ENCODE peak calls at places on chromosomes 2 and 18, in seven cellular contexts. One of them, this sample, is unnamed.

GRCh38 chr2:202491514-202491913 is 115.4 kb downstream of the BMPR2 start:
- DNase-seq in mammary epithelial cell: peak
- DNase-seq in astrocyte: no peak
- DNase-seq in transverse colon: no peak
- DNase-seq in endothelial cell of umbilical vein: no peak
- DNase-seq in tibial artery: no peak
- DNase-seq in heart left ventricle: no peak
- DNase-seq in this sample: no peak

GRCh38 chr2:17736989-17737388 is 16.6 kb downstream of the SMC6 start:
- DNase-seq in endothelial cell of umbilical vein: peak
- DNase-seq in mammary epithelial cell: no peak
- DNase-seq in heart left ventricle: no peak
- DNase-seq in transverse colon: no peak
- DNase-seq in tibial artery: no peak
- DNase-seq in astrocyte: peak
- DNase-seq in this sample: no peak

GRCh38 chr2:138814123-138814883 is 34.1 kb upstream of the NXPH2 start:
- DNase-seq in endothelial cell of umbilical vein: no peak
- DNase-seq in mammary epithelial cell: no peak
- DNase-seq in transverse colon: no peak
- DNase-seq in astrocyte: no peak
- DNase-seq in heart left ventricle: no peak
- DNase-seq in tibial artery: no peak
- DNase-seq in this sample: no peak

GRCh38 chr2:17538844-17539554 is 1.5 kb upstream of the VSNL1 start:
- DNase-seq in astrocyte: peak
- DNase-seq in tibial artery: peak
- DNase-seq in mammary epithelial cell: peak
- DNase-seq in heart left ventricle: peak
- DNase-seq in endothelial cell of umbilical vein: peak
- DNase-seq in transverse colon: peak
- DNase-seq in this sample: peak

GRCh38 chr2:231069379-231070054 is 12.8 kb downstream of the PSMD1 start:
- DNase-seq in transverse colon: no peak
- DNase-seq in mammary epithelial cell: no peak
- DNase-seq in astrocyte: peak
- DNase-seq in heart left ventricle: no peak
- DNase-seq in tibial artery: no peak
- DNase-seq in endothelial cell of umbilical vein: peak
- DNase-seq in this sample: no peak

GRCh38 chr2:162403884-162404283 is 60.0 kb downstream of the GCA start:
- DNase-seq in endothelial cell of umbilical vein: peak
- DNase-seq in astrocyte: peak
- DNase-seq in heart left ventricle: no peak
- DNase-seq in tibial artery: no peak
- DNase-seq in transverse colon: no peak
- DNase-seq in mammary epithelial cell: peak
- DNase-seq in this sample: no peak

GRCh38 chr2:143246246-143246645 is 117.0 kb downstream of the ARHGAP15 start:
- DNase-seq in tibial artery: no peak
- DNase-seq in heart left ventricle: no peak
- DNase-seq in astrocyte: no peak
- DNase-seq in transverse colon: no peak
- DNase-seq in mammary epithelial cell: no peak
- DNase-seq in endothelial cell of umbilical vein: no peak
- DNase-seq in this sample: no peak

GRCh38 chr18:54960197-54960596 is 936 bp upstream of the CCDC68 start:
- DNase-seq in astrocyte: no peak
- DNase-seq in heart left ventricle: no peak
- DNase-seq in mammary epithelial cell: no peak
- DNase-seq in tibial artery: no peak
- DNase-seq in endothelial cell of umbilical vein: no peak
- DNase-seq in transverse colon: no peak
- DNase-seq in this sample: no peak

GRCh38 chr2:229129738-229130371 is 141.2 kb downstream of the PID1 start:
- DNase-seq in endothelial cell of umbilical vein: no peak
- DNase-seq in transverse colon: peak
- DNase-seq in tibial artery: no peak
- DNase-seq in mammary epithelial cell: peak
- DNase-seq in astrocyte: peak
- DNase-seq in heart left ventricle: no peak
- DNase-seq in this sample: no peak

DNA sequence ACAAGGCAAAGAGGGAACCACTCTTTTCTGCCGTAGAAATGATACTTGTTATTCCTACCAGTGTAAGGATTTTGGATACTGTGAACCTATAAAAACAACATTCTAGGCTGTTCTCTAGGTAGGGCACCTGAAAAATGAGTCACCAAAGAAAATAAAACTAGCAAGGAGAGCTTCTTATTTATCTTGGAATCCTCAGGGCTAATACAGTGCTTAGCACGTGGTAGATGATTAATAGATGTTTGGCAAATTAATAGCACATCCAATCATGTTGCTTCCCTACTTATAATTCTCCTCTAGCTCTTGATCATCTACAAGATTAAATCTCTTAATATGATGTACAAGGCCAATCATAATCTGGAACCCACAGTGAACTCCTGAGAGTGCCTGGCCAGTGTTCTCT is 73.1 kb downstream of the AAK1 start:
- DNase-seq in transverse colon: no peak
- DNase-seq in tibial artery: no peak
- DNase-seq in endothelial cell of umbilical vein: peak
- DNase-seq in astrocyte: no peak
- DNase-seq in heart left ventricle: no peak
- DNase-seq in mammary epithelial cell: peak
- DNase-seq in this sample: no peak
- H3K27ac ChIP-seq in transverse colon: no peak
- H3K27ac ChIP-seq in tibial artery: no peak
- H3K27ac ChIP-seq in endothelial cell of umbilical vein: no peak
- H3K27ac ChIP-seq in astrocyte: no peak
- H3K27ac ChIP-seq in heart left ventricle: no peak
- H3K27ac ChIP-seq in mammary epithelial cell: no peak
- H3K27ac ChIP-seq in this sample: no peak

GRCh38 chr18:57051586-57052044 is 95.3 kb upstream of the BOD1L2 start:
- DNase-seq in astrocyte: no peak
- DNase-seq in tibial artery: no peak
- DNase-seq in endothelial cell of umbilical vein: no peak
- DNase-seq in heart left ventricle: no peak
- DNase-seq in transverse colon: peak
- DNase-seq in mammary epithelial cell: no peak
- DNase-seq in this sample: no peak

GRCh38 chr18:57052173-57052572 is 94.7 kb upstream of the BOD1L2 start:
- DNase-seq in mammary epithelial cell: no peak
- DNase-seq in transverse colon: no peak
- DNase-seq in heart left ventricle: no peak
- DNase-seq in tibial artery: no peak
- DNase-seq in endothelial cell of umbilical vein: no peak
- DNase-seq in astrocyte: no peak
- DNase-seq in this sample: no peak

GRCh38 chr18:57050314-57050949 is 96.5 kb upstream of the BOD1L2 start:
- DNase-seq in astrocyte: no peak
- DNase-seq in mammary epithelial cell: no peak
- DNase-seq in heart left ventricle: no peak
- DNase-seq in endothelial cell of umbilical vein: no peak
- DNase-seq in transverse colon: peak
- DNase-seq in tibial artery: no peak
- DNase-seq in this sample: no peak

GRCh38 chr18:57052759-57053158 is 94.1 kb upstream of the BOD1L2 start:
- DNase-seq in heart left ventricle: no peak
- DNase-seq in endothelial cell of umbilical vein: no peak
- DNase-seq in transverse colon: peak
- DNase-seq in tibial artery: no peak
- DNase-seq in mammary epithelial cell: no peak
- DNase-seq in astrocyte: no peak
- DNase-seq in this sample: no peak

DNA sequence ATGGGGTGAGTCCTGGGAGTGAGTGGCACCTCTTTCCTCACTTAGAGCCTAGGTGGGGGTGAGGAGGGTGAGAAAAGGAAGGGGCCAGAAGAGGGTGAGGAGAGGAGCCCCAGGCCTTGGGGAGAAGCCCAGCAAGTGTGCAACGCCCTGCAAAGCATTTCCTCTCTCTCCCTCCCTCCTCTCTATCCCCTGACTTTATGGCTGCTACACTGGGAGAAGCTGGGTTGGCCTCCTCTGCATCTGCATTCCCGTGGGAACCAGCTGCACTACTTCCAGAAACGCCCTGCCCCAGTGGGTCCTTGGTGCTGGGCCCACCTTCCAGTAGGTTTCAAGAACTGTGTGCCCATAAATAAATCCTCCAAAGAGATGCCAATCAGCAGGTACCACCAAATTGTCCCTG is 95.9 kb upstream of the BOD1L2 start:
- DNase-seq in mammary epithelial cell: no peak
- DNase-seq in transverse colon: peak
- DNase-seq in heart left ventricle: no peak
- DNase-seq in endothelial cell of umbilical vein: no peak
- DNase-seq in tibial artery: no peak
- DNase-seq in astrocyte: no peak
- DNase-seq in this sample: no peak
- H3K4me3 ChIP-seq in mammary epithelial cell: no peak
- H3K4me3 ChIP-seq in transverse colon: no peak
- H3K4me3 ChIP-seq in heart left ventricle: no peak
- H3K4me3 ChIP-seq in endothelial cell of umbilical vein: no peak
- H3K4me3 ChIP-seq in tibial artery: no peak
- H3K4me3 ChIP-seq in astrocyte: no peak
- H3K4me3 ChIP-seq in this sample: no peak

GRCh38 chr18:13982136-13982535 is 66.8 kb upstream of the MC2R start:
- DNase-seq in mammary epithelial cell: no peak
- DNase-seq in tibial artery: no peak
- DNase-seq in transverse colon: no peak
- DNase-seq in endothelial cell of umbilical vein: no peak
- DNase-seq in astrocyte: no peak
- DNase-seq in heart left ventricle: no peak
- DNase-seq in this sample: no peak
- TF ChIP-seq CTCF in mammary epithelial cell: no peak
- TF ChIP-seq CTCF in tibial artery: no peak
- TF ChIP-seq CTCF in transverse colon: no peak
- TF ChIP-seq CTCF in endothelial cell of umbilical vein: no peak
- TF ChIP-seq CTCF in astrocyte: no peak
- TF ChIP-seq CTCF in heart left ventricle: no peak
- TF ChIP-seq CTCF in this sample: no peak

GRCh38 chr2:71385008-71385407 is 53.4 kb downstream of the ZNF638 start:
- DNase-seq in endothelial cell of umbilical vein: peak
- DNase-seq in astrocyte: peak
- DNase-seq in mammary epithelial cell: peak
- DNase-seq in heart left ventricle: no peak
- DNase-seq in tibial artery: no peak
- DNase-seq in transverse colon: no peak
- DNase-seq in this sample: no peak
- H3K27ac ChIP-seq in endothelial cell of umbilical vein: no peak
- H3K27ac ChIP-seq in astrocyte: no peak
- H3K27ac ChIP-seq in mammary epithelial cell: no peak
- H3K27ac ChIP-seq in heart left ventricle: no peak
- H3K27ac ChIP-seq in tibial artery: no peak
- H3K27ac ChIP-seq in transverse colon: no peak
- H3K27ac ChIP-seq in this sample: no peak

GRCh38 chr18:48720655-48721025 is 181.8 kb downstream of the CTIF start:
- DNase-seq in mammary epithelial cell: no peak
- DNase-seq in endothelial cell of umbilical vein: no peak
- DNase-seq in heart left ventricle: no peak
- DNase-seq in astrocyte: no peak
- DNase-seq in tibial artery: no peak
- DNase-seq in transverse colon: no peak
- DNase-seq in this sample: no peak

GRCh38 chr18:48718251-48718959 is 179.6 kb downstream of the CTIF start:
- DNase-seq in mammary epithelial cell: no peak
- DNase-seq in astrocyte: no peak
- DNase-seq in endothelial cell of umbilical vein: no peak
- DNase-seq in transverse colon: no peak
- DNase-seq in heart left ventricle: no peak
- DNase-seq in tibial artery: no peak
- DNase-seq in this sample: no peak

GRCh38 chr18:48719388-48719787 is 180.6 kb downstream of the CTIF start:
- DNase-seq in mammary epithelial cell: no peak
- DNase-seq in heart left ventricle: no peak
- DNase-seq in transverse colon: no peak
- DNase-seq in endothelial cell of umbilical vein: no peak
- DNase-seq in tibial artery: no peak
- DNase-seq in astrocyte: no peak
- DNase-seq in this sample: no peak

GRCh38 chr18:48721308-48721707 is 182.5 kb downstream of the CTIF start:
- DNase-seq in heart left ventricle: no peak
- DNase-seq in tibial artery: no peak
- DNase-seq in astrocyte: no peak
- DNase-seq in endothelial cell of umbilical vein: no peak
- DNase-seq in mammary epithelial cell: no peak
- DNase-seq in transverse colon: no peak
- DNase-seq in this sample: no peak

DNA sequence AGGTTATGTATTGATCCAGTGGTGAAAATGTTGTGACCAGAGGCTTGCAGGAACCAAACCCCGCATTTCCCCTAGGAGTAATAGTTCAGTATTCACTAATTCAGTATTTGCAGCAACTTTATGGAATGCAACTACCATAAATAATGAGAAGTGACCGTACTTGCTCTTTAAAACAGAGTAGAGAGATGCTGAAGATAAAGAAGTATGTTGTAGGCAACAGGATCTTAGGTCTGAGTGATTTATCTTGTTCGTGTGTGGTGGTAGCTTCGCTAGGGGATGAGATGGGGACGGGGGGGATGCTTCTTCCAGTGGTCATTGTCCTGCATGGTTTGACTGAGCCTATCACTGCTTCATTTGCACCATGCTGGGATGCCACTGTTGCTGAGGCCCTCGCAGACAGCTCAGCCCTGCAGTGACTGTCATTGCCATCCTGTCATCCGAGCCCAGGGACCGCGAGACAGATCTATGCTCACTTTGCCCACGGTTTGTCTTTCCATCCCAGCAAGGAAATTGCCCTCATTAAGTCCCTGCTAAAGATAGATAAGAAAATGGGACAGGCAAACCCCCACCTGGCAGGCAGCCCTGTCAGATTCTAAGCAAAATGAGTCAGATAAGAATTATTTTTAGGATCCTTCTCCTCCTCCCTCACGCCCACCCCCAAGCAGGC is 181.3 kb downstream of the CTIF start:
- DNase-seq in endothelial cell of umbilical vein: peak
- DNase-seq in tibial artery: no peak
- DNase-seq in transverse colon: no peak
- DNase-seq in astrocyte: peak
- DNase-seq in mammary epithelial cell: no peak
- DNase-seq in heart left ventricle: no peak
- DNase-seq in this sample: no peak
- H3K4me3 ChIP-seq in endothelial cell of umbilical vein: no peak
- H3K4me3 ChIP-seq in tibial artery: no peak
- H3K4me3 ChIP-seq in transverse colon: no peak
- H3K4me3 ChIP-seq in astrocyte: no peak
- H3K4me3 ChIP-seq in mammary epithelial cell: no peak
- H3K4me3 ChIP-seq in heart left ventricle: no peak
- H3K4me3 ChIP-seq in this sample: no peak

GRCh38 chr18:8654482-8655451 is 45.5 kb downstream of the RAB12 start:
- DNase-seq in astrocyte: no peak
- DNase-seq in mammary epithelial cell: no peak
- DNase-seq in transverse colon: no peak
- DNase-seq in heart left ventricle: no peak
- DNase-seq in endothelial cell of umbilical vein: peak
- DNase-seq in tibial artery: no peak
- DNase-seq in this sample: no peak
- TF ChIP-seq CTCF in astrocyte: peak
- TF ChIP-seq CTCF in mammary epithelial cell: peak
- TF ChIP-seq CTCF in transverse colon: peak
- TF ChIP-seq CTCF in heart left ventricle: peak
- TF ChIP-seq CTCF in endothelial cell of umbilical vein: peak
- TF ChIP-seq CTCF in tibial artery: peak
- TF ChIP-seq CTCF in this sample: peak

GRCh38 chr2:238098854-238099708 is 1.1 kb upstream of the ESPNL start:
- DNase-seq in tibial artery: peak
- DNase-seq in transverse colon: no peak
- DNase-seq in astrocyte: no peak
- DNase-seq in mammary epithelial cell: no peak
- DNase-seq in heart left ventricle: peak
- DNase-seq in endothelial cell of umbilical vein: no peak
- DNase-seq in this sample: peak
- H3K27ac ChIP-seq in tibial artery: no peak
- H3K27ac ChIP-seq in transverse colon: peak
- H3K27ac ChIP-seq in astrocyte: no peak
- H3K27ac ChIP-seq in mammary epithelial cell: no peak
- H3K27ac ChIP-seq in heart left ventricle: no peak
- H3K27ac ChIP-seq in endothelial cell of umbilical vein: no peak
- H3K27ac ChIP-seq in this sample: no peak

This sample was measured in dorsolateral prefrontal cortex.